ENCODE peak calls at places on chromosome 3, in nine cellular contexts. I is spleen, M is suprapubic skin, X is body of pancreas, T is gastrocnemius medialis, A is NB4, R is GM12878, E is lower leg skin, K is right lobe of liver. J is an unnamed sample.

GRCh38 chr3:194091141-194091540 is 44.8 kb upstream of the HES1 start:
- DNase-seq in I (no peak), M (peak), X (no peak), T (no peak), A (peak), R (no peak), E (peak), K (no peak), J (peak)

GRCh38 chr3:194136519-194137313 is 768 bp downstream of the HES1 start:
- DNase-seq in I (peak), M (no peak), X (peak), T (peak), A (peak), R (no peak), E (peak), K (peak), J (peak)

GRCh38 chr3:50568947-50569749 is at the start of gene HEMK1:
- DNase-seq in I (peak), M (peak), X (peak), T (peak), A (peak), R (peak), E (peak), K (peak), J (peak)

GRCh38 chr3:42827654-42828053 is 18.4 kb downstream of the ACKR2 start:
- DNase-seq in I (no peak), M (no peak), X (no peak), T (no peak), A (no peak), R (no peak), E (no peak), K (no peak), J (no peak)

GRCh38 chr3:117439812-117440211 is 730.2 kb downstream of the TUSC7 start:
- DNase-seq in I (no peak), M (no peak), X (peak), T (no peak), A (peak), R (no peak), E (no peak), K (no peak), J (no peak)

GRCh38 chr3:195508185-195508584 is 34.9 kb downstream of the PPP1R2 start:
- DNase-seq in I (no peak), M (no peak), X (no peak), T (no peak), A (no peak), R (no peak), E (no peak), K (no peak), J (no peak)

GRCh38 chr3:38004415-38005075 is 14.0 kb downstream of the VILL start:
- DNase-seq in I (peak), M (no peak), X (peak), T (no peak), A (peak), R (no peak), E (peak), K (peak), J (peak)

GRCh38 chr3:153072382-153072781 is 89.6 kb upstream of the RAP2B start:
- DNase-seq in I (no peak), M (no peak), X (no peak), T (no peak), A (no peak), R (no peak), E (no peak), K (no peak), J (no peak)

GRCh38 chr3:49813497-49814174 is at the start of gene UBA7:
- DNase-seq in I (peak), M (no peak), X (peak), T (no peak), A (peak), R (no peak), E (no peak), K (peak), J (peak)

GRCh38 chr3:98561727-98562521 is 30.1 kb downstream of the GPR15 start:
- DNase-seq in I (no peak), M (no peak), X (no peak), T (no peak), A (peak), R (no peak), E (no peak), K (no peak), J (no peak)

GRCh38 chr3:113268917-113269316 is 57.6 kb downstream of the BOC start:
- DNase-seq in I (no peak), M (no peak), X (no peak), T (no peak), A (no peak), R (no peak), E (no peak), K (no peak), J (no peak)

GRCh38 chr3:52396907-52397591 is 47.9 kb downstream of the SEMA3G start:
- DNase-seq in I (peak), M (no peak), X (no peak), T (no peak), A (no peak), R (no peak), E (peak), K (peak), J (no peak)
- TF ChIP-seq POLR2A in I (no peak), M (no peak), X (no peak), T (no peak), A (no peak), R (no peak), E (no peak), K (no peak), J (no peak)

GRCh38 chr3:101779047-101779807 is at the start of gene NXPE3:
- DNase-seq in I (peak), M (peak), X (peak), T (peak), A (peak), R (peak), E (peak), K (peak), J (peak)
- TF ChIP-seq POLR2A in I (no peak), M (no peak), X (peak), T (peak), A (peak), R (peak), E (no peak), K (no peak), J (peak)

GRCh38 chr3:100400782-100401673 is at the start of the genes LNP1 and TOMM70:
- DNase-seq in I (peak), M (peak), X (peak), T (peak), A (peak), R (peak), E (peak), K (peak), J (peak)
- TF ChIP-seq POLR2A in I (peak), M (no peak), X (peak), T (peak), A (peak), R (peak), E (no peak), K (peak), J (peak)

GRCh38 chr3:133575121-133575520 is 1.6 kb downstream of the CDV3 start:
- DNase-seq in I (no peak), M (no peak), X (no peak), T (no peak), A (peak), R (peak), E (no peak), K (no peak), J (no peak)

GRCh38 chr3:133572158-133573053 is 1.1 kb upstream of the CDV3 start:
- DNase-seq in I (peak), M (no peak), X (no peak), T (no peak), A (peak), R (peak), E (no peak), K (no peak), J (no peak)

GRCh38 chr3:133573054-133573628 is 345 bp upstream of the CDV3 start:
- DNase-seq in I (peak), M (peak), X (peak), T (peak), A (peak), R (peak), E (peak), K (peak), J (peak)

GRCh38 chr3:133574260-133574881 is 885 bp downstream of the CDV3 start:
- DNase-seq in I (peak), M (peak), X (peak), T (peak), A (peak), R (peak), E (peak), K (peak), J (no peak)

GRCh38 chr3:133573629-133574194 is at the start of gene CDV3:
- DNase-seq in I (no peak), M (peak), X (no peak), T (peak), A (no peak), R (no peak), E (peak), K (peak), J (no peak)
- TF ChIP-seq POLR2A in I (no peak), M (no peak), X (peak), T (peak), A (peak), R (peak), E (no peak), K (peak), J (peak)

J was measured in H54.